ENCODE peak calls at places on chromosome 12, in eight cellular contexts. Z is brain microvascular endothelial cell; Q is IMR-90; P is SJCRH30; X is left lung; L is PC-9; U is right lobe of liver; A is effector memory CD4-positive, alpha-beta T cell. N is an unnamed sample.

GRCh38 chr12:94458882-94459772 is 540 bp downstream of the CEP83 start:
- DNase-seq in X (no peak), Z (peak; percentile 27), L (no peak), Q (peak; percentile 48), P (no peak), U (no peak), A (no peak), N (no peak)

GRCh38 chr12:109947511-109947910 is 47.4 kb downstream of the TCHP start:
- DNase-seq in X (no peak), L (no peak), P (peak; percentile 44), U (no peak), A (no peak), Z (no peak), Q (peak; percentile 84), N (no peak)

GRCh38 chr12:131159660-131160059 is 206.0 kb downstream of the ADGRD1 start:
- DNase-seq in X (no peak), Z (no peak), L (no peak), U (no peak), P (no peak), A (no peak), Q (no peak), N (no peak)

GRCh38 chr12:51521554-51522276 is 69.3 kb upstream of the SCN8A start:
- DNase-seq in L (no peak), P (no peak), U (no peak), Q (peak; percentile 29), Z (no peak), X (no peak), A (no peak), N (no peak)

GRCh38 chr12:90090929-90091651 is 382.5 kb upstream of the ATP2B1 start:
- DNase-seq in A (no peak), L (peak; percentile 91), X (no peak), U (no peak), Q (peak; percentile 94), P (peak; percentile 73), Z (peak; percentile 92), N (no peak)

GRCh38 chr12:64039285-64039871 is 182.7 kb downstream of the KICS2 start:
- DNase-seq in X (no peak), Q (peak; percentile 74), U (no peak), L (no peak), A (no peak), Z (peak; percentile 29), P (peak; percentile 4), N (no peak)

GRCh38 chr12:57232156-57232756 is 2.7 kb downstream of the SHMT2 start:
- DNase-seq in L (no peak), P (no peak), Q (no peak), X (peak; percentile 53), A (no peak), U (peak; percentile 63), Z (no peak), N (peak; percentile 17)

GRCh38 chr12:57341275-57341990 is 89.4 kb downstream of the R3HDM2 start:
- DNase-seq in A (no peak), L (no peak), X (no peak), Q (peak; percentile 48), P (no peak), U (no peak), Z (peak; percentile 24), N (no peak)

GRCh38 chr12:62693291-62694040 is 226.8 kb downstream of the MON2 start:
- DNase-seq in P (no peak), X (no peak), A (no peak), U (no peak), Z (no peak), Q (peak; percentile 49), L (no peak), N (peak; percentile 75)

GRCh38 chr12:127176804-127177203 is 1090.2 kb upstream of the TMEM132C start:
- DNase-seq in Q (no peak), X (no peak), L (no peak), Z (no peak), P (no peak), U (no peak), A (no peak), N (no peak)

GRCh38 chr12:26265606-26266005 is 70.2 kb downstream of the SSPN start:
- DNase-seq in Z (no peak), P (no peak), U (no peak), X (no peak), A (no peak), Q (no peak), L (peak; percentile 58), N (no peak)

GRCh38 chr12:105775351-105775750 is 363.4 kb downstream of the NUAK1 start:
- DNase-seq in U (no peak), X (no peak), Q (peak; percentile 23), A (no peak), P (no peak), L (peak; percentile 45), Z (peak; percentile 54), N (no peak)

GRCh38 chr12:121579190-121579791 is 1.5 kb downstream of the KDM2B start:
- DNase-seq in A (peak; percentile 15), U (peak; percentile 56), L (no peak), Z (no peak), X (peak; percentile 85), Q (no peak), P (peak; percentile 67), N (peak; percentile 68)

DNA sequence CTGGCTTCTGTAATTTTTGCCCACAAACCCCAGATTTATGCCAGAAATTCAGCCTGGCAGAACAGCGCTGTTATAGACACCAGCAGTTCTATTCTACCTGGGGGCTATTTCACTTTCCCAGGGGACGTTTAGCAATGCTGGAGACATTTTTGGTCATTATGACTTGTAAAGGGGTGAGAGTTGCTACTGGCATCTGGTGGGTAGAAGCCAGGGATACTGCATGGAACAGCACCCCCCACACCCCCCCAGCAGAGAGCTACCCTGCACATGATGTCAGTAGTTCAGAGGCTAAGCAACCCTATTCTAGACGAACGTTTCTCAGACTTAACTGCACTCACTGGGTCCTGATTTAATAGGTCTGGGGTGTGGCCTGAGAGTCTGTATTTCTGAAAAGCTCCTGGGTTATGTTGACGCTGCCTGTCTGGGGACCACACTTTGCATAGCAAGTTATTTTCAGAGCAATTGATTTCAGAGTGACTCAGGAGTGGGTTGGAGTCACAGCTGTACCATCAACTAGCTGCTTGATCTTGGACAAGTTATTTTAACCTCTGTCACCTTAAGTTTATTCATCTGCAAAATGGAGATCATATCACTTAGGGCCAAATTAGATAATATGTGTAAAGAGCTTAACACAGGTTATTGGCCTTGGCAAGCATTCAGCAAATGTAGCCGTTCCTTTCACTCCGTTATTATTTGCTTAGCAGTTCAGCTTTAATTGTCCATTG is 48.5 kb downstream of the CHST11 start:
- DNase-seq in A (no peak), Q (no peak), X (no peak), L (peak; percentile 70), Z (no peak), U (no peak), P (no peak), N (no peak)
- H3K27ac ChIP-seq in A (no peak overlapping the region), Q (no peak overlapping the region), X (no peak overlapping the region), L (no peak overlapping the region), Z (no peak overlapping the region), U (no peak overlapping the region), P (no peak overlapping the region), N (no peak overlapping the region)

GRCh38 chr12:49776413-49776812 is 35.1 kb downstream of the TMBIM6 start:
- DNase-seq in U (peak; percentile 57), Z (peak; percentile 69), L (peak; percentile 51), Q (peak; percentile 79), P (peak; percentile 78), A (no peak), X (peak; percentile 83), N (peak; percentile 75)

GRCh38 chr12:49777341-49777740 is 36.0 kb downstream of the TMBIM6 start:
- DNase-seq in A (no peak), X (no peak), U (no peak), L (no peak), Q (no peak), P (no peak), Z (no peak), N (no peak)

GRCh38 chr12:49777800-49778748 is 36.7 kb downstream of the TMBIM6 start:
- DNase-seq in Z (no peak), P (peak; percentile 52), U (peak; percentile 68), L (no peak), A (peak; percentile 54), X (peak; percentile 85), Q (peak; percentile 16), N (peak; percentile 77)

DNA sequence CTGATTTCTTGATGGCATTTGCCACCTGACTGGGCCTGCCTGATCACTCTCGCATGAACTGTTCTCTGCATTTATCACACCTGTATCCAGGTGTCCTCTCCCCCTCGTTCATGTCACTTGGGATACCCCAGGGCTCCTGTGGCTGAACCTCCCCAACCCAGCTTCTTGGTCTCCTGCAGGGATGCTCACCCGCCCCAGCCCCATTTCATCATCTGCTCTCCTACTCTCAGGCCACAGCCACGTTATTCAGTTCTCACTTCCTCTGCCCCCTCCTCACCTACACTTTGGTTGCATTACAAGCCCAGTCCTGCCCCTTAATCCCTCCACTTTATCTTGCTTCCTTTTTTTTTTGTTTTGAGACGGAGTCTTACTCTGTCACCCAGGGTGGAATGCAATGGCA is 35.5 kb downstream of the TMBIM6 start:
- DNase-seq in U (no peak), Z (no peak), A (no peak), P (no peak), X (no peak), L (no peak), Q (no peak), N (no peak)
- H3K4me3 ChIP-seq in U (no peak overlapping the region), Z (no peak overlapping the region), A (no peak overlapping the region), P (no peak overlapping the region), X (no peak overlapping the region), L (no peak overlapping the region), Q (no peak overlapping the region), N (no peak overlapping the region)

GRCh38 chr12:65955418-65955817 is 131.1 kb downstream of the HMGA2 start:
- DNase-seq in L (no peak), P (no peak), X (no peak), U (no peak), A (no peak), Z (no peak), Q (no peak), N (no peak)
- H3K27me3 ChIP-seq in L (no peaks in the 10 kb centered on the region), P (no peaks in the 10 kb centered on the region), X (no peaks in the 10 kb centered on the region), U (no peaks in the 10 kb centered on the region), A (no peaks in the 10 kb centered on the region), Z (no peaks in the 10 kb centered on the region), Q (no peaks in the 10 kb centered on the region), N (peaks cover 3% of the 10 kb centered on the region)

GRCh38 chr12:10362325-10362724 is 27.5 kb downstream of the KLRK1 start:
- DNase-seq in U (no peak), A (no peak), P (no peak), L (no peak), X (no peak), Z (no peak), Q (no peak), N (no peak)

GRCh38 chr12:10363665-10363921 is 26.2 kb downstream of the KLRK1 start:
- DNase-seq in Z (no peak), P (no peak), Q (no peak), X (no peak), U (no peak), A (no peak), L (no peak), N (no peak)

GRCh38 chr12:10361084-10361483 is 28.8 kb downstream of the KLRK1 start:
- DNase-seq in U (no peak), X (no peak), A (no peak), L (no peak), Q (no peak), Z (no peak), P (no peak), N (peak; percentile 47)

GRCh38 chr12:10362828-10363664 is 26.8 kb downstream of the KLRK1 start:
- DNase-seq in P (no peak), U (no peak), X (no peak), A (no peak), Z (no peak), Q (no peak), L (no peak), N (no peak)

DNA sequence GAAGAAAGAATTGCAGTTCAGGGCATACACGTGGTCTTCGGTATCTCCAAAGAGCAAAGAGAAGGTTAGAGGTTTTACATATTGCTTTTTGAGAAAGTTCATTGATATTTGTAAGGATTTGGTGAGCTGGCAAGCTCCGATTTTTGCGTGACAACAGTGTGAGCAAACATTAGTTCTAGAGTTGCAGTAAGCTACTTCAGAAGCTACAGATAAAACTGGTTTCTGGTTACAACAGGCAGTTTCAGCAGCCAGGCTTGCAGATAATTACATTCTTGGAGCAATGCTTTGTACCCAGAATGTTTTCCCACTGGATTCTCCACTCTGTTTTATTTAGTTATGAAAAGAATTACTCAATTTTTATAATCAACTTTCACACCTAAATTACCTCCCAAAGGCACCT is 28.2 kb downstream of the KLRK1 start:
- DNase-seq in Z (peak; percentile 76), P (no peak), Q (peak; percentile 78), U (no peak), A (no peak), L (peak; percentile 46), X (no peak), N (no peak)
- H3K27ac ChIP-seq in Z (peak overlapping the region; percentile 83), P (no peak overlapping the region), Q (no peak overlapping the region), U (no peak overlapping the region), A (no peak overlapping the region), L (peak overlapping the region; percentile 32), X (peak overlapping the region; percentile 92), N (no peak overlapping the region)